ENCODE peak calls at places on chromosomes 1 and 21, in nine cellular contexts. I is Panc1, E is left ventricle myocardium inferior, J is transverse colon, W is colonic mucosa, D is AG04450, U is astrocyte, F is fibroblast of lung, L is MM.1S. S is an unnamed sample.

GRCh38 chr1:232553050-232553754 is 76.7 kb downstream of the SIPA1L2 start:
- DNase-seq in I (no peak), E (peak), J (peak), W (peak), D (no peak), U (no peak), F (peak), L (no peak), S (no peak)

GRCh38 chr1:1358433-1359201 is at the start of gene MXRA8:
- DNase-seq in I (no peak), E (peak), J (peak), W (peak), D (peak), U (peak), F (peak), L (no peak), S (no peak)

GRCh38 chr1:153533689-153534201 is 2.0 kb downstream of the S100A6 start:
- DNase-seq in I (peak), E (peak), J (peak), W (peak), D (peak), U (peak), F (peak), L (no peak), S (no peak)

GRCh38 chr1:54615531-54616245 is 7.6 kb downstream of the FAM151A start:
- DNase-seq in I (no peak), E (no peak), J (no peak), W (no peak), D (no peak), U (no peak), F (no peak), L (no peak), S (no peak)

GRCh38 chr1:110298991-110299390 is 40.2 kb upstream of the RBM15 start:
- DNase-seq in I (no peak), E (no peak), J (no peak), W (no peak), D (no peak), U (no peak), F (no peak), L (no peak), S (no peak)

GRCh38 chr1:60367522-60367921 is 294.0 kb upstream of the C1orf87 start:
- DNase-seq in I (no peak), E (no peak), J (no peak), W (no peak), D (no peak), U (no peak), F (no peak), L (no peak), S (no peak)

GRCh38 chr21:31347435-31348032 is 3.5 kb upstream of the TIAM1 start:
- DNase-seq in I (no peak), E (no peak), J (no peak), W (no peak), D (no peak), U (no peak), F (no peak), L (no peak), S (peak)

GRCh38 chr1:54296666-54297065 is 96.7 kb downstream of the MRPL37 start:
- DNase-seq in I (no peak), E (no peak), J (no peak), W (no peak), D (no peak), U (no peak), F (no peak), L (no peak), S (no peak)

GRCh38 chr1:234261545-234261944 is 111.7 kb upstream of the COA6 start:
- DNase-seq in I (no peak), E (no peak), J (no peak), W (no peak), D (no peak), U (no peak), F (no peak), L (no peak), S (no peak)

GRCh38 chr1:151266821-151267220 is 12.3 kb downstream of the PSMD4 start:
- DNase-seq in I (no peak), E (no peak), J (no peak), W (no peak), D (no peak), U (no peak), F (no peak), L (no peak), S (no peak)

GRCh38 chr1:218273757-218274505 is 11.2 kb upstream of the RRP15 start:
- DNase-seq in I (no peak), E (no peak), J (no peak), W (no peak), D (no peak), U (no peak), F (no peak), L (no peak), S (no peak)

GRCh38 chr1:220189750-220190347 is 82.4 kb downstream of the RAB3GAP2 start:
- DNase-seq in I (no peak), E (no peak), J (no peak), W (no peak), D (no peak), U (peak), F (peak), L (peak), S (peak)

GRCh38 chr1:91226741-91227140 is 177.9 kb downstream of the HFM1 start:
- DNase-seq in I (no peak), E (no peak), J (no peak), W (no peak), D (no peak), U (no peak), F (no peak), L (no peak), S (no peak)

GRCh38 chr1:212752934-212753497 is 38.6 kb downstream of the NSL1 start:
- DNase-seq in I (no peak), E (no peak), J (no peak), W (no peak), D (no peak), U (no peak), F (peak), L (peak), S (no peak)

GRCh38 chr1:212752256-212752933 is 39.2 kb downstream of the NSL1 start:
- DNase-seq in I (no peak), E (no peak), J (no peak), W (no peak), D (no peak), U (peak), F (peak), L (no peak), S (no peak)

GRCh38 chr1:212754715-212755114 is 36.9 kb downstream of the NSL1 start:
- DNase-seq in I (no peak), E (no peak), J (no peak), W (no peak), D (no peak), U (no peak), F (no peak), L (peak), S (no peak)

GRCh38 chr1:212753766-212754165 is 37.8 kb downstream of the NSL1 start:
- DNase-seq in I (no peak), E (no peak), J (no peak), W (no peak), D (no peak), U (no peak), F (no peak), L (no peak), S (no peak)

DNA sequence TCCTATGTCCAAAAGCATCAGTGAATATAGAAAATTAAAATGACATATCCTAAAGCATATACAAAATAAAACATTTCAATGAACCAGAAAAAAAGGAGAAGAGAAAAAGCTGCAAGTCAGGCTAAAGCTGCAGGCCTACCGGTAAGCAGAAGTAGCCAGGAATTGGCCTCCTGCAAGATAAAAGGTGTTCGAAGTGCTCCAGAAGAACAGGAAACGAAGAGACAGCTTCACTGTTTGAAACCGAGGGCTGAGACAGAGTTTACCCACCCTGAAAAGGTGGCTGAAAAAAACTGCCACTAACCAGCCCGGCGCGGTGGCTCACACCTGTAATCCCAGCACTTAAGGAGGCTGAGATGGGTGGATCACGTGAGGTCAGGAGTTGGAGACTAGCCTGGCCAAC is 37.4 kb downstream of the NSL1 start:
- DNase-seq in I (no peak), E (no peak), J (no peak), W (no peak), D (no peak), U (no peak), F (no peak), L (peak), S (no peak)
- H3K27ac ChIP-seq in I (no peak), E (peak), J (no peak), W (no peak), D (no peak), U (no peak), F (no peak), L (peak), S (no peak)

GRCh38 chr1:7941437-7941793 is 776 bp upstream of the TNFRSF9 start:
- DNase-seq in I (no peak), E (no peak), J (no peak), W (no peak), D (no peak), U (no peak), F (peak), L (no peak), S (no peak)

GRCh38 chr1:7940034-7940433 is 605 bp downstream of the TNFRSF9 start:
- DNase-seq in I (no peak), E (no peak), J (no peak), W (no peak), D (no peak), U (no peak), F (no peak), L (no peak), S (no peak)

GRCh38 chr1:7943295-7943694 is 2.7 kb upstream of the TNFRSF9 start:
- DNase-seq in I (no peak), E (no peak), J (no peak), W (no peak), D (no peak), U (no peak), F (no peak), L (no peak), S (no peak)

GRCh38 chr1:7942701-7943029 is 2.0 kb upstream of the TNFRSF9 start:
- DNase-seq in I (no peak), E (no peak), J (no peak), W (no peak), D (no peak), U (no peak), F (no peak), L (no peak), S (no peak)

DNA sequence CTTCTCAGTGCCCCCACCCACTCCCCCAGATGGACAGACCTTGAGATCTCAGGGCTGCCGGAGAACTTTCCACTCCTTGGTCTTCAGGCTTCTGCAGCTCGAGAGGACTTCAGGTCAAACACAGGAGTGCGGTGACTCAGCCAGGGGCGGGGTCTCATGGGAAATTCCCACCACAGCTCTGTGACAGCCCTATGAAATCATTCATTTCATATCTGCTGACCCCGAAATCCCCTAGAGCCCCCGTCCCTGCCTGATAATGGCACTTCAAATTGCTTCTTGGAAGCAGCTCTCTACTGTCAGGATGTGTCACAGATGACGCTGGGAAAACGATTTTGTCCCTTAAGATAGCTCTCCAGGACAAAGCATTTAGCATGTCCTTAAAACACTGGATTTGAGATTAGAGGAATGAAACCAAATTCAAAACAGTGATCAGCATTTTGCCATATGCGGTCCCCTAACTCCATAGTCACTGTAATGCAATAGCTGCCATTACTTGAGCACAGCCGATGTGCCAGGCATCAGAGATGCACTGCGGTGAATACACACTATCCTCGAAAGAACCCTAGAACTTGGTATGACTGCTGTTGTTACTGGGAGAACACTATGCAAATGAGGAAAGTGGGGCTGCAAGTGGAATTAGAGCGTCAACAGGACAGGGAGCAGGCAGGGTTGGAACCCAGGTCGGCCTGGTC is at the start of gene TNFRSF9:
- DNase-seq in I (no peak), E (no peak), J (no peak), W (no peak), D (no peak), U (peak), F (peak), L (no peak), S (no peak)
- H3K27ac ChIP-seq in I (no peak), E (no peak), J (no peak), W (no peak), D (no peak), U (no peak), F (no peak), L (no peak), S (no peak)

GRCh38 chr1:61448017-61448383 is 276.9 kb downstream of the TM2D1 start:
- DNase-seq in I (no peak), E (no peak), J (no peak), W (no peak), D (no peak), U (no peak), F (no peak), L (no peak), S (no peak)

GRCh38 chr1:61450454-61451213 is 274.3 kb downstream of the TM2D1 start:
- DNase-seq in I (no peak), E (peak), J (peak), W (peak), D (no peak), U (peak), F (peak), L (no peak), S (no peak)

GRCh38 chr1:61447339-61448016 is 277.5 kb downstream of the TM2D1 start:
- DNase-seq in I (no peak), E (no peak), J (no peak), W (no peak), D (no peak), U (no peak), F (no peak), L (no peak), S (no peak)

GRCh38 chr1:61448934-61449368 is 276.0 kb downstream of the TM2D1 start:
- DNase-seq in I (no peak), E (peak), J (peak), W (peak), D (no peak), U (peak), F (peak), L (no peak), S (no peak)

DNA sequence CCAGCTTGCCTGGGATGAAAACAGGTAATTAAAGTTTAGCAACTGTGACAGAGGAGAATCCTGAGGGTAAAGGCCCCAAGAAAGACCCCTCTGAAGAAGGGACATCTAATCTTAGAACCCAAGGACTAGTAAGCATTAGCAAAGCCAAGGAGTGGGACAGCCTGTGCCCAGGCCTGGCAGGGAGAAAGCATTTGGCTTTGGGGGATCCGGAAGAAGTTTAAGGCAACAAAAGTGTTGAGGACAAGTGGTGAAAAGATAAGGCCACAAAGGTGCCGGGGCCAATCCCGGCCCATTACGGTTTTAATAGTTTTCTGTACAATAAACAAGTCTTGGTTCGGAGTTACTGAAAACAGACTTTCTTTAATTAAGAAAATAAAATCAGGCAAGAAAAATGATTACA is 275.5 kb downstream of the TM2D1 start:
- DNase-seq in I (no peak), E (no peak), J (no peak), W (no peak), D (no peak), U (no peak), F (no peak), L (no peak), S (no peak)
- H3K27ac ChIP-seq in I (no peak), E (peak), J (peak), W (no peak), D (no peak), U (no peak), F (no peak), L (no peak), S (peak)

DNA sequence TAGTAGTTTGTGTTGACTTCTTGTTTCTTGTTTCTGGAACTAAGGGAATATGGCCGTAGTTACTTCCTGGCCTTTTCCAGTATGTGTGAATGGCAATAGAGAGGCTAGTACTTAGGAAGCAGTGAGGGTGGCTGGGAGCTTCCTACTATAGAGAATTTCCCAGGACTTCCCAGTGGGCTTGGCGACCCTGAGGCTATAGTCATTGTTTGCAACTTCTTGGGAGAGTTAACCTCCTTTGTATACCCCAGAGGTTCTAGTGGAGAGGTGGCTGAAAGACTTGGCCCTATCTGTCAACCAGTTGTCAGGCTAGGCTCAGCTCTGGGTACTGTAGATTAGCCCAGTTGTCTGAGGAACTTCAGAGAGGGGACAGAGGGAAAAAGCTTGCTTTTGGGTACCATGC is 15.6 kb downstream of the RAD54L start:
- DNase-seq in I (no peak), E (no peak), J (no peak), W (no peak), D (no peak), U (no peak), F (no peak), L (no peak), S (no peak)
- H3K27ac ChIP-seq in I (no peak), E (no peak), J (no peak), W (no peak), D (no peak), U (no peak), F (no peak), L (no peak), S (no peak)

DNA sequence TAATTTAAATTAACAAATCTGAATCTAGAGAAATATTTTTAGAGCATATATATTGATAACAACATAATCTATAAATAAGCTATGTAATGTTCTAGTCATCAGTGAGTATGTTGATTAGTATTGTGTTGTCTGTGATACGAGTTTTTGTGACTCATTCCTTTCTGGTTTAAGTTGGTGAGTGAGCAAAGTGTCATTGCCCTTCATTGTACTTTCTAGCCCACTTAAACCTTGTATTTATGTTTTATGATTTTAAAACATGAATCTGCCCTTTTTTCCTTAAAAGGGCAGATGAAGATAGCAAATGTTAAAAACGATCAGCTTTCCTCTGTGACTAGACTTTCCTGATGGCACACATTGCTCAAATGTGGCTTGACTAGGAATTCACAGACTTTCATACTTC is 38.5 kb downstream of the MACO1 start:
- DNase-seq in I (no peak), E (no peak), J (no peak), W (no peak), D (no peak), U (peak), F (peak), L (no peak), S (no peak)
- H3K27ac ChIP-seq in I (no peak), E (peak), J (no peak), W (no peak), D (no peak), U (peak), F (no peak), L (no peak), S (no peak)

DNA sequence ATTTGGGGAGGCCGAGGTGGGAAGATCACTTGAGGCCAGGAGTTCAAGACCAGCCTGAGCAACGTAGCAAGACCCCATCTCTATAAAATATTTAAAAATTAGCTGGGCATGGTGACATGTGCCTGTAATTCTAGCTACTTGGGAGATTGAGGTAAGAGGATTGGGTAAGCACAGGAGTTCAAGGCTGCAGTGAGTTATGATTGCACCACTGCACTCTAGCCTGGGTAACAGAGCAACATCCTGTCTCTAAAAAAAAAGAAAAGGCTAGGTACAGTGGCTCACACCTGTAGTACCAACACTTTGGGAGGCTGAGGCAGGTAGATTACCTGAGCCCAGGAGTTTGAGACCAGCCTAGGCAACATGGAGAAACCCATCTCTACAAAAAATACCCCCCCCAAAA is 35.7 kb upstream of the RCC1 start:
- DNase-seq in I (no peak), E (no peak), J (no peak), W (no peak), D (no peak), U (no peak), F (no peak), L (no peak), S (no peak)
- H3K27ac ChIP-seq in I (no peak), E (no peak), J (no peak), W (no peak), D (no peak), U (no peak), F (no peak), L (no peak), S (no peak)

DNA sequence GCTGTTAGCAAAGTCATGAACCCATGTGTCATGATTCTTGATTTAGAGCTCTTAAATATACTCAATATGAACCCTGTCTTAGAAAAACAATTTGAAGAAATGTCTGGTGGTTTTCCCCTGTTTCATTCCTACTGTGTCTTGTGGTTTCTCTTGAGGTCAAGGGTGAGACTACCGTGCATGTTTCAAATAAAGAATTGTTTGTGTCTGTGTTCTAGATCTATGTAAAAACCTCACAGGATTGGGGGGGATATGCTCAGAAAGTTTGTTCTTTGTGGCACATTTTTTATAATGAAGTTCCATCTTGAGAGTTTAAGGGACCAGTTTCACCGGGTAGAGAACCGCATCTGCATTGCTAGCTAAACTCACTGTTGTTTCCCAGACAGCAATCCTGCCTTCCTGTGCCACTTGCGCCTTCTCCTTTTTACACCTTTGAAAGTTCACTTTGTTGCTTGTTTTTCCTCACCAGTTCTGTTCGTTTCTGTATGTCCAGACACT is 30.9 kb upstream of the CACYBP start:
- DNase-seq in I (no peak), E (no peak), J (no peak), W (no peak), D (no peak), U (peak), F (peak), L (peak), S (no peak)
- H3K27ac ChIP-seq in I (no peak), E (no peak), J (peak), W (peak), D (no peak), U (peak), F (no peak), L (peak), S (no peak)

GRCh38 chr21:22343721-22344120 is 1345.5 kb downstream of the NCAM2 start:
- DNase-seq in I (no peak), E (no peak), J (no peak), W (no peak), D (no peak), U (no peak), F (no peak), L (no peak), S (no peak)
- H3K27ac ChIP-seq in I (no peak), E (no peak), J (no peak), W (no peak), D (no peak), U (no peak), F (no peak), L (no peak), S (no peak)

GRCh38 chr1:27010226-27010994 is 2.2 kb downstream of the TENT5B start:
- DNase-seq in I (no peak), E (no peak), J (no peak), W (no peak), D (no peak), U (no peak), F (no peak), L (no peak), S (no peak)
- H3K27ac ChIP-seq in I (peak), E (peak), J (peak), W (peak), D (peak), U (peak), F (peak), L (no peak), S (peak)

GRCh38 chr1:82125866-82126265 is 325.1 kb downstream of the ADGRL2 start:
- DNase-seq in I (no peak), E (no peak), J (no peak), W (no peak), D (no peak), U (no peak), F (no peak), L (no peak), S (no peak)
- H3K27ac ChIP-seq in I (no peak), E (no peak), J (no peak), W (no peak), D (no peak), U (no peak), F (no peak), L (no peak), S (no peak)

S was measured in SK-N-MC.